ENCODE peak calls at places on chromosomes 4 and X, in seven cellular contexts. X is neural progenitor cell, H is fibroblast of lung, D is MM.1S, Y is HepG2, P is SK-N-SH, C is IMR-90. O is an unnamed sample.

GRCh38 chrX:153537526-153538295 is 20.3 kb downstream of the ATP2B3 start:
- DNase-seq in Y (no peak), C (no peak), X (no peak), P (peak), H (no peak), D (no peak), O (no peak)

GRCh38 chrX:38870386-38870895 is 69.2 kb downstream of the MID1IP1 start:
- DNase-seq in P (no peak), C (peak), H (peak), Y (no peak), D (no peak), X (no peak), O (no peak)

GRCh38 chr4:98864560-98864959 is 64.4 kb downstream of the EIF4E start:
- DNase-seq in D (no peak), P (no peak), C (no peak), Y (no peak), X (no peak), H (no peak), O (no peak)

GRCh38 chrX:151713859-151714258 is 2.0 kb upstream of the FATE1 start:
- DNase-seq in X (peak), C (no peak), H (peak), D (peak), Y (peak), P (peak), O (peak)

GRCh38 chr4:182918044-182918607 is 940 bp upstream of the DCTD start:
- DNase-seq in X (no peak), Y (no peak), D (no peak), P (no peak), C (no peak), H (no peak), O (no peak)

GRCh38 chrX:40132751-40133150 is 35.0 kb upstream of the BCOR start:
- DNase-seq in C (peak), H (peak), X (no peak), P (no peak), Y (no peak), D (no peak), O (no peak)

GRCh38 chrX:136747003-136747986 is 33.4 kb downstream of the ARHGEF6 start:
- DNase-seq in Y (no peak), C (no peak), X (no peak), D (peak), H (no peak), P (no peak), O (no peak)

GRCh38 chr4:175034986-175035705 is 117.0 kb downstream of the ADAM29 start:
- DNase-seq in X (no peak), C (no peak), Y (no peak), P (no peak), D (no peak), H (peak), O (no peak)

GRCh38 chr4:123838426-123838825 is 441.8 kb downstream of the SPRY1 start:
- DNase-seq in C (no peak), X (no peak), Y (no peak), P (no peak), H (no peak), D (no peak), O (no peak)

GRCh38 chrX:56248492-56248891 is 16.3 kb downstream of the KLF8 start:
- DNase-seq in H (peak), D (peak), C (peak), X (peak), P (peak), Y (peak), O (peak)

GRCh38 chrX:47191331-47191730 is 2.3 kb upstream of the UBA1 start:
- DNase-seq in Y (no peak), C (no peak), H (no peak), D (peak), P (no peak), X (peak), O (peak)

GRCh38 chrX:11406109-11406755 is 113.0 kb downstream of the AMELX start:
- DNase-seq in D (no peak), H (peak), C (peak), Y (no peak), P (no peak), X (no peak), O (no peak)

GRCh38 chr4:7389101-7389701 is 45.5 kb downstream of the PSAPL1 start:
- DNase-seq in P (peak), C (no peak), H (no peak), Y (no peak), X (no peak), D (no peak), O (no peak)

GRCh38 chr4:31620476-31620875 is 900.3 kb downstream of the PCDH7 start:
- DNase-seq in Y (no peak), X (no peak), H (peak), D (no peak), P (no peak), C (no peak), O (no peak)

GRCh38 chr4:168631241-168632151 is 134.6 kb downstream of the PALLD start:
- DNase-seq in C (peak), D (no peak), Y (no peak), X (peak), H (peak), P (peak), O (no peak)

GRCh38 chr4:113979973-113980615 is 647 bp upstream of the ARSJ start:
- DNase-seq in H (peak), C (peak), X (no peak), P (no peak), D (no peak), Y (no peak), O (no peak)

GRCh38 chr4:110503588-110504435 is 27.9 kb downstream of the ENPEP start:
- DNase-seq in P (no peak), Y (no peak), D (peak), C (peak), X (no peak), H (peak), O (peak)

GRCh38 chr4:39637572-39638357 is 900 bp downstream of the SMIM14 start:
- DNase-seq in Y (peak), D (peak), P (peak), H (peak), X (peak), C (peak), O (peak)

GRCh38 chr4:102625232-102625930 is 124.2 kb downstream of the NFKB1 start:
- DNase-seq in H (no peak), Y (peak), P (peak), C (peak), D (peak), X (peak), O (peak)

GRCh38 chr4:149345424-149345823 is 470.2 kb downstream of the IQCM start:
- DNase-seq in C (no peak), P (no peak), H (no peak), Y (no peak), D (no peak), X (no peak), O (no peak)

GRCh38 chrX:74534569-74535038 is 79.8 kb downstream of the RLIM start:
- DNase-seq in H (peak), P (no peak), Y (no peak), C (peak), D (no peak), X (no peak), O (no peak)

GRCh38 chrX:27680726-27681125 is 90.6 kb downstream of the DCAF8L2 start:
- DNase-seq in D (no peak), Y (no peak), X (no peak), C (peak), H (peak), P (no peak), O (no peak)

GRCh38 chr4:23931489-23931830 is 41.6 kb upstream of the PPARGC1A start:
- DNase-seq in H (no peak), Y (no peak), X (no peak), D (no peak), C (no peak), P (no peak), O (no peak)

GRCh38 chr4:66376921-66377320 is 706.6 kb upstream of the EPHA5 start:
- DNase-seq in D (no peak), X (no peak), C (no peak), P (no peak), H (no peak), Y (no peak), O (no peak)

GRCh38 chr4:97851115-97851514 is 292.2 kb downstream of the STPG2 start:
- DNase-seq in X (no peak), H (no peak), D (no peak), P (no peak), Y (no peak), C (no peak), O (no peak)

GRCh38 chr4:97841512-97841911 is 301.8 kb downstream of the STPG2 start:
- DNase-seq in X (no peak), P (no peak), H (no peak), C (no peak), Y (no peak), D (no peak), O (no peak)

DNA sequence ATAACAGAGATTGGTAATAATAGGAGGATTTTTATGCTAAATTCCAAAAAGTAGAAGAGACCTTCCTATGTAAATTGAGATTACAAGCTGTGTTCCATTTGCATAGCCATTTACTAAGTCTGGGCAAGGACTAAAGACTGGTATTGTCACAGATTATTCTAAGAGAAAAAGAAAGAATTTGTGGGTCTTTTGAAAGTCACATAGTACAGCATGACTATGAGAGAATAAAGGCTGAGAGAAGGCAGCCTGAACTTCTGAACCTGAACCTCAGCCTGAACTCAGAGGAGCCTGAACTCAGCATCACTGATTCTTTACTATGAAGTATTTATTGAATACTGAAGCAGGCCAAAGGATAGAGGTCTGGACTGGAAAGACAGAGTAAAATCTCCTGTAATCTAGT is 297.5 kb downstream of the STPG2 start:
- DNase-seq in X (no peak), H (no peak), C (no peak), D (no peak), P (no peak), Y (no peak), O (no peak)
- H3K4me2 ChIP-seq in X (no peak), H (no peak), C (no peak), D (no peak), P (no peak), Y (no peak), O (no peak)

DNA sequence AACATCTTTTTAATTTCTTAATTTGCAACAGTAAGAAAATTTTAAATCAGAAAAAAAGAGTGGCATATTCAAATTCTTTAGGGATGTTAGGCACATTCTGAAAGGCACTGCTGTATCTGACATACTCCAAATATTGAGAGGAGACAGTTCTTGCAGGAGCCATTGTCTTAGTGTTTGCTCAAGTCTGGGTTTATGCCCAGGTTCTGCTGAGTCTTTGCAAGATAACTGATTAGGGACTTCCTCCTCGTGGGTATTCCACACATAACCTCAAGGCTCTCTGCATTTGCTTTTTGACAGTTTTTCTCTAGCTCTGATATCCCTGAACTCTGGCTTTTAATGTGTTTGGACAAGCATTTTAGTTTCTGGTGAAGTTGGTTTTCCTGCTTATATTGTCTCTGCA is 52.6 kb downstream of the RPS3A start:
- DNase-seq in X (no peak), C (no peak), H (peak), P (no peak), Y (no peak), D (no peak), O (no peak)
- H3K9ac ChIP-seq in X (no peak), C (no peak), H (no peak), P (no peak), Y (no peak), D (no peak), O (no peak)

DNA sequence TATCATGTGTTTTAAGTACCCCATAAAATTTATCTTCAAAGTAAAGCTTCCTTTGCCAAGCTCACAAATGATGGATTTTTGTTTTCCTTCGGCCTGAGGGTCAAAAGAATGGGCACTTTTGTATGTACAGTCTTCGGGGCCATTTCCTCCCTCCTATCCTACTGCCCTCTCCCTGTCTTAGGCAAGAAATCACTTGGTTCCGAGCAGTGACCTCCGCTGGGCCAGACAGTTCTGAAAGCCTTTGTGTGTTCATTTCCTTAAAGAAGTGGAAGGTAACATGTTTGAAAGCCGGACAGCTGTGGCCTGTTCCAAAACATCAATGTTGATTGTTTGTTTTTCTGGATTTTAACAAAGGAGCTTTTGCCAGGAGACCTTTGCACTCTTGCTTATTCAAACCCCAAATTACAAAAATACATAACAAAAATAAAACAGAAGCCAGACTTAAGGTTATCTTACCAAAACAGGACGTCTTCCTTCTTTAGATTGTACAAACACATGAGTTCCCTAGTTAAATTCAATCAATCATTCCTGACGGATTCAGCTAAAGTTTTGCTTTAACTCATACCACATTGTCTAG is 110.6 kb upstream of the LIMCH1 start:
- DNase-seq in H (no peak), C (no peak), P (no peak), D (no peak), Y (no peak), X (no peak), O (no peak)
- H3K4me2 ChIP-seq in H (no peak), C (no peak), P (no peak), D (no peak), Y (no peak), X (peak), O (no peak)

DNA sequence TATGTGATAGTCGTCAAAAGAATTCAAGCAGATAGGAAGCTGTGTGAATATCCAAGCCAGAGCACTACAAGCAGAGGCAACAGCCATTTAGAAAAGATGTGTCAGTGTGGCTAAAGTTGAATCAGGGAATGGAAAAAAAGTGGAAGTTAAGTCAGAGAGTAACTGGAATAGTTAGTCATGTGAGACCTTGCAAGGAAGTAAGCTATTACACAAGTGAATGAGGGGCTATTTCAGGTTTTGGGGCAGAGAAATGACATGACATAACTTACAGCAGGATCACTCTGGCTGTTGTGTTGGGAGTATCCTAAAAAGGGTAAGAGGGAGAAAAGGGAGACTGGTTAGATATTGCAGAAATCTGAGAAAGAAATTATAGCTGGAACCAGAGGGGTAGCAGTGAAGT is 236.6 kb upstream of the PCDH18 start:
- DNase-seq in C (peak), P (no peak), X (no peak), H (no peak), D (no peak), Y (no peak), O (no peak)
- H3K9ac ChIP-seq in C (no peak), P (no peak), X (no peak), H (no peak), D (no peak), Y (no peak), O (no peak)

DNA sequence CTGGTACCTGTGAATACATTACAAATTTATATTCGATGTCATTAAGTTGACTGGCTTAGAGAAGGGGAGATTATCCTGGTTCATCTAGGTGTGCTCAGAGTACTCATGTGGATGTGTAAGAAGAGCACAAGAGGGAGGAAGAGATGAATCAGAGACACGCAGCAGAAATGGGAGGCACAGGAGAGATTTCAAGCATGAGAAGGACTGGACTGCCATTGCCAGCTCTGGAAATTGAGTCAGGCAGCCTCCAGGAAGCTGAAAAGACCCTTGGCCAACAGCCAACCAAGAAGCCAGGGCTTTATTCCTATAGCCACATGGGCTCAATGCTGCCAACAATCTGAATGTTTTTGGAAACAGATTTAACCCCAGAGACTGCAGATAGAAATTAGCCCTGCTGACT is 1390.0 kb downstream of the STIM2 start:
- DNase-seq in X (no peak), D (no peak), C (no peak), H (no peak), P (no peak), Y (no peak), O (no peak)
- H3K4me2 ChIP-seq in X (no peak), D (no peak), C (no peak), H (no peak), P (no peak), Y (no peak), O (no peak)

O was measured in DND-41.